ENCODE peak calls at places on chromosomes 13 and 19, in six cellular contexts. B is A549, H is H9, I is neural progenitor cell, V is astrocyte, C is PC-3. O is an unnamed sample.

GRCh38 chr13:76425930-76426329 is 460.3 kb downstream of the KCTD12 start:
- DNase-seq in H (no peak), B (no peak), I (no peak), C (peak; percentile 11), V (peak; percentile 65), O (no peak)

GRCh38 chr13:99812611-99813010 is 159.0 kb downstream of the ZIC5 start:
- DNase-seq in C (peak; percentile 35), H (no peak), B (peak; percentile 11), I (no peak), V (peak; percentile 56), O (no peak)

GRCh38 chr19:55464669-55465068 is at the start of gene C19orf85:
- DNase-seq in I (peak; percentile 80), B (no peak), C (no peak), V (no peak), H (peak; percentile 83), O (no peak)

GRCh38 chr13:72160977-72161376 is 294.0 kb upstream of the DACH1 start:
- DNase-seq in H (no peak), C (no peak), V (no peak), I (no peak), B (no peak), O (no peak)

GRCh38 chr19:34482380-34483250 is 1.1 kb downstream of the WTIP start:
- DNase-seq in C (no peak), I (peak; percentile 73), H (no peak), V (peak; percentile 46), B (peak; percentile 64), O (no peak)

GRCh38 chr19:13063461-13064091 is 39.1 kb downstream of the LYL1 start:
- DNase-seq in V (no peak), H (no peak), B (no peak), I (no peak), C (no peak), O (no peak)

GRCh38 chr19:31347828-31348314 is 1.4 kb downstream of the TSHZ3 start:
- DNase-seq in C (no peak), V (peak; percentile 59), H (no peak), I (no peak), B (no peak), O (no peak)

GRCh38 chr19:12840091-12841079 is 2.1 kb downstream of the MAST1 start:
- DNase-seq in C (peak; percentile 93), I (peak; percentile 98), B (peak; percentile 80), H (peak; percentile 98), V (no peak), O (peak; percentile 87)

GRCh38 chr13:43058318-43058674 is 34.9 kb downstream of the DNAJC15 start:
- DNase-seq in I (no peak), B (peak; percentile 82), H (peak; percentile 45), C (peak; percentile 92), V (peak; percentile 59), O (peak; percentile 95)

GRCh38 chr19:17721821-17722220 is 2.5 kb downstream of the MAP1S start:
- DNase-seq in H (no peak), V (no peak), I (no peak), B (no peak), C (peak; percentile 19), O (no peak)

GRCh38 chr13:77478645-77478997 is 56.9 kb upstream of the SCEL start:
- DNase-seq in C (no peak), V (no peak), H (no peak), B (no peak), I (no peak), O (no peak)

GRCh38 chr19:35693835-35694599 is 10.3 kb upstream of the ZBTB32 start:
- DNase-seq in V (peak; percentile 48), B (peak; percentile 95), C (peak; percentile 86), I (peak; percentile 93), H (peak; percentile 90), O (peak; percentile 35)

GRCh38 chr19:58500242-58500641 is 11.6 kb downstream of the SLC27A5 start:
- DNase-seq in H (no peak), B (no peak), C (no peak), V (no peak), I (no peak), O (no peak)

GRCh38 chr19:17098326-17098725 is 22.7 kb downstream of the MYO9B start:
- DNase-seq in C (no peak), I (no peak), B (no peak), V (no peak), H (no peak), O (no peak)

GRCh38 chr13:49627831-49628652 is at the start of gene ARL11:
- DNase-seq in V (no peak), B (no peak), C (no peak), I (peak; percentile 44), H (peak; percentile 92), O (peak; percentile 17)

GRCh38 chr13:56755181-56755580 is 385.5 kb upstream of the PRR20A start:
- DNase-seq in B (no peak), H (no peak), I (peak; percentile 41), C (peak; percentile 4), V (no peak), O (no peak)

GRCh38 chr19:752652-753517 is 2.0 kb downstream of the MISP start:
- DNase-seq in C (peak; percentile 94), I (no peak), B (peak; percentile 99), H (no peak), V (peak; percentile 79), O (no peak)

GRCh38 chr19:750640-751423 is at the start of gene MISP:
- DNase-seq in B (peak; percentile 84), C (peak; percentile 84), H (no peak), I (no peak), V (no peak), O (no peak)

GRCh38 chr19:754530-754929 is 3.6 kb downstream of the MISP start:
- DNase-seq in C (no peak), B (no peak), H (no peak), V (no peak), I (no peak), O (no peak)

GRCh38 chr19:749811-750210 is 1.1 kb upstream of the MISP start:
- DNase-seq in H (no peak), B (no peak), C (no peak), V (no peak), I (no peak), O (no peak)

DNA sequence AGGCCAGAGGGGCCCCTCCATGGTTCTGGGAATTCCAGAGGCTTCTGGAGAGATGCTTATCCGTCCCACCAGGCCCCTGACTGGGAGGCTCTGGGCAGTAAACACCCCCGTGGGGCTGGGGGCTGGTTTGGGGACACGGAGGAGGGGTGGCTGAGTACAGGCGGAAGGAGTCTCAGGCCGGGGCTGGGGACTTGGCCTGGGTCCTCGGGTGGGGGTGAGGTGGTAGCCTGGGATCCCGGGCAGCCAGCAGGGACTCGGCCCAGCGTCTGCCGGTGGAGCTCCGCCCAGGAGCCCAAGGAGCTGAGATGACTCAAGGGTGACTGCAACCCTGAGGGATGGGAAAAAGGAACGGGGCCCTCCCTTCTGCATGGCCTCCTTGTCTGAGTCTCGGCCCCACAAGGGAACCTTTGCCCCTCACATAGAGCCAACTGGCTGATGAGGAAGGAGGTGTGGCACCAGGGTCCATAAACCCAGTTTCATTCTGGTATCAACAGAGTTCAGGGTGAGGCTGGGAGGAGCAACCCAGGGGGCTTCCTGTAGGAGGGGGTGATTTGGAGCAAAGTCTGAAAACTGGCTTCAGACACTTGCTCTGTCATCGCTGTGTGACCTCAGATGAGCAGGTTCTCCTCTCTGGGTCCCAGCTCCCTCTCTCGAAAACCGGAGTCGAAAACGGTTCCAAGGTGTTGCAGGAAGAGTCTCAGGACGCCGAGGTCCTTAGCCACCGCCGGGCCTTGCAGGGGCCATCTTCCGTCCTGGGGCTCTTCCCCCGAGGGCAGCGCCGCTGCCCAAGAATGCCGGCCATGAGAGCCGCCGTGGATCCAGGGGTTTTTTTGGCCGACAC is 809 bp downstream of the MISP start:
- DNase-seq in B (peak; percentile 90), C (peak; percentile 88), H (peak; percentile 31), I (no peak), V (peak; percentile 70), O (no peak)
- H3K4me2 ChIP-seq in B (peak overlapping the region; percentile 91), C (peak overlapping the region; percentile 94), H (no peak overlapping the region), I (no peak overlapping the region), V (peak overlapping the region; percentile 61), O (peak overlapping the region; percentile 88)

GRCh38 chr13:113216165-113217056 is 7.0 kb downstream of the CUL4A start:
- DNase-seq in B (peak; percentile 35), C (peak; percentile 73), H (peak; percentile 74), I (peak; percentile 61), V (peak; percentile 78), O (peak; percentile 36)
- H3K4me2 ChIP-seq in B (peak overlapping the region; percentile 55), C (peak overlapping the region; percentile 74), H (peak overlapping the region; percentile 5), I (peak overlapping the region; percentile 70), V (peak overlapping the region; percentile 76), O (peak overlapping the region; percentile 61)

GRCh38 chr19:14835011-14835410 is at the start of the genes OR7A5 and OR7C1:
- DNase-seq in V (no peak), H (no peak), B (no peak), C (no peak), I (no peak), O (no peak)
- H3K4me2 ChIP-seq in V (no peak within 1 kb of the TSS), H (no peak within 1 kb of the TSS), B (no peak within 1 kb of the TSS), C (no peak within 1 kb of the TSS), I (no peak within 1 kb of the TSS), O (peak within 1 kb of the TSS; percentile 2)

DNA sequence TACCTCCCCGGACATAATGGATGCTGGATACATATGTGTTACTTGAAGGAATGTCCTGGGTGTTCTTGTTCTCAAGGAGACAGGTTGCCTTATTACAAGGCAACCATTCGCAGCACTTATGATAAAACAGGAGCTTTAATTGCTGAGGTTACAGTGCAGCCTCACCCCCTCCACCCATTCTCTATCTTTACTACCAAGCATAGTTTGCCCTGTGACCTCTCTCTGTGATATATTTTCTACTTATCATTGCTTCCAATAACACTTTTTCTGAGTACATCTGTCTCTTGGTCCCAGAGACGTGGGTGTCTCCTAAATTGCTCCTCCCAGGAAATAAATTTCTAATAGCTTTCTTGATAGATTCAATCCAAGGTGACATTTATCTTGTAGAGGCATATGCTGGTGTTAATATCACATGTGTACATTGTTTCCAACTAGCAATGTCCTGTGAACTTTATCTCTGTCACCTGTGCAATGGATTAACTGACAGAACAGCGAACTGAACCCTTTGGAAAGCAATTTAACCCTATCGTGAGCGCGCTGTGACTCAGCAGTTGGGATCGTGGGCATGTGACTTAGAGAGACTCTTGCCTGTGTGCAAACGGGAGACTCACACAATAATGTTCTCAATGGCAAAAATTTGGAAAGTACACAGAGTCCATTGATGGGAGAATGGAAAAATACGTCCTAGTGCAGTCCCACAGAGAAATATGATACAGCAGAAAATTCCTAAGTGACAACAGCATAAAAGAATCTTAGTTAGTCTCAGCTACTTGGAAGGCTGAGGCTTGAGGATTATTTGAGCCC is 6.9 kb upstream of the MAP2K2 start:
- DNase-seq in V (peak; percentile 78), C (peak; percentile 58), I (no peak), B (peak; percentile 83), H (no peak), O (no peak)
- H3K4me2 ChIP-seq in V (peak overlapping the region; percentile 57), C (peak overlapping the region; percentile 67), I (no peak overlapping the region), B (peak overlapping the region; percentile 80), H (no peak overlapping the region), O (peak overlapping the region; percentile 46)

O was measured in keratinocyte.